ENCODE peak calls at places on chromosomes 7 and 10, in six cellular contexts. One of them, this sample, is unnamed.
A peak's percentile ranks its signal among the peaks of the same experiment; 100 is the strongest.

GRCh38 chr10:76305930-76306612 is 874.6 kb downstream of the LRMDA start:
- DNase-seq in activated CD4-positive, alpha-beta T cell treated with anti-CD3 and anti-CD28 coated beads, Interleukin-2, amount 10 ng/mL, durations not matched to agents 7 days and 5 days: no peak
- DNase-seq in activated naive CD8-positive, alpha-beta T cell treated with anti-CD3 and anti-CD28 coated beads, Interleukin-2, amount 50 U/mL, for 24 hours: no peak
- DNase-seq in RCC 7860: no peak
- DNase-seq in HT1080: no peak
- DNase-seq in GM23248: no peak
- DNase-seq in this sample: no peak

GRCh38 chr10:79266543-79267312 is 80.5 kb upstream of the PPIF start:
- DNase-seq in activated CD4-positive, alpha-beta T cell treated with anti-CD3 and anti-CD28 coated beads, Interleukin-2, amount 10 ng/mL, durations not matched to agents 7 days and 5 days: no peak
- DNase-seq in activated naive CD8-positive, alpha-beta T cell treated with anti-CD3 and anti-CD28 coated beads, Interleukin-2, amount 50 U/mL, for 24 hours: no peak
- DNase-seq in RCC 7860: peak; percentile 54
- DNase-seq in HT1080: peak; percentile 99
- DNase-seq in GM23248: peak; percentile 98
- DNase-seq in this sample: no peak

GRCh38 chr7:112596260-112596659 is 115.5 kb downstream of the LSMEM1 start:
- DNase-seq in activated CD4-positive, alpha-beta T cell treated with anti-CD3 and anti-CD28 coated beads, Interleukin-2, amount 10 ng/mL, durations not matched to agents 7 days and 5 days: no peak
- DNase-seq in activated naive CD8-positive, alpha-beta T cell treated with anti-CD3 and anti-CD28 coated beads, Interleukin-2, amount 50 U/mL, for 24 hours: no peak
- DNase-seq in RCC 7860: no peak
- DNase-seq in HT1080: peak; percentile 44
- DNase-seq in GM23248: peak; percentile 70
- DNase-seq in this sample: no peak

GRCh38 chr7:39946693-39947092 is 3.4 kb upstream of the CDK13 start:
- DNase-seq in activated CD4-positive, alpha-beta T cell treated with anti-CD3 and anti-CD28 coated beads, Interleukin-2, amount 10 ng/mL, durations not matched to agents 7 days and 5 days: no peak
- DNase-seq in activated naive CD8-positive, alpha-beta T cell treated with anti-CD3 and anti-CD28 coated beads, Interleukin-2, amount 50 U/mL, for 24 hours: no peak
- DNase-seq in RCC 7860: no peak
- DNase-seq in HT1080: no peak
- DNase-seq in GM23248: no peak
- DNase-seq in this sample: no peak

GRCh38 chr10:64396105-64396504 is 874.9 kb downstream of the REEP3 start:
- DNase-seq in activated CD4-positive, alpha-beta T cell treated with anti-CD3 and anti-CD28 coated beads, Interleukin-2, amount 10 ng/mL, durations not matched to agents 7 days and 5 days: no peak
- DNase-seq in activated naive CD8-positive, alpha-beta T cell treated with anti-CD3 and anti-CD28 coated beads, Interleukin-2, amount 50 U/mL, for 24 hours: no peak
- DNase-seq in RCC 7860: peak; percentile 16
- DNase-seq in HT1080: peak; percentile 27
- DNase-seq in GM23248: peak; percentile 28
- DNase-seq in this sample: no peak

GRCh38 chr7:138226001-138226476 is 149.8 kb downstream of the AKR1D1 start:
- DNase-seq in activated CD4-positive, alpha-beta T cell treated with anti-CD3 and anti-CD28 coated beads, Interleukin-2, amount 10 ng/mL, durations not matched to agents 7 days and 5 days: no peak
- DNase-seq in activated naive CD8-positive, alpha-beta T cell treated with anti-CD3 and anti-CD28 coated beads, Interleukin-2, amount 50 U/mL, for 24 hours: no peak
- DNase-seq in RCC 7860: peak; percentile 58
- DNase-seq in HT1080: peak; percentile 68
- DNase-seq in GM23248: peak; percentile 11
- DNase-seq in this sample: peak; percentile 38

GRCh38 chr7:159067870-159068787 is 76.5 kb downstream of the VIPR2 start:
- DNase-seq in activated CD4-positive, alpha-beta T cell treated with anti-CD3 and anti-CD28 coated beads, Interleukin-2, amount 10 ng/mL, durations not matched to agents 7 days and 5 days: no peak
- DNase-seq in activated naive CD8-positive, alpha-beta T cell treated with anti-CD3 and anti-CD28 coated beads, Interleukin-2, amount 50 U/mL, for 24 hours: peak; percentile 8
- DNase-seq in RCC 7860: no peak
- DNase-seq in HT1080: no peak
- DNase-seq in GM23248: no peak
- DNase-seq in this sample: no peak

GRCh38 chr10:43263551-43264323 is 3.1 kb downstream of the RASGEF1A start:
- DNase-seq in activated CD4-positive, alpha-beta T cell treated with anti-CD3 and anti-CD28 coated beads, Interleukin-2, amount 10 ng/mL, durations not matched to agents 7 days and 5 days: no peak
- DNase-seq in activated naive CD8-positive, alpha-beta T cell treated with anti-CD3 and anti-CD28 coated beads, Interleukin-2, amount 50 U/mL, for 24 hours: no peak
- DNase-seq in RCC 7860: no peak
- DNase-seq in HT1080: no peak
- DNase-seq in GM23248: peak; percentile 23
- DNase-seq in this sample: no peak

GRCh38 chr10:118900617-118901016 is 128.9 kb upstream of the NANOS1 start:
- DNase-seq in activated CD4-positive, alpha-beta T cell treated with anti-CD3 and anti-CD28 coated beads, Interleukin-2, amount 10 ng/mL, durations not matched to agents 7 days and 5 days: no peak
- DNase-seq in activated naive CD8-positive, alpha-beta T cell treated with anti-CD3 and anti-CD28 coated beads, Interleukin-2, amount 50 U/mL, for 24 hours: no peak
- DNase-seq in RCC 7860: no peak
- DNase-seq in HT1080: no peak
- DNase-seq in GM23248: no peak
- DNase-seq in this sample: no peak

GRCh38 chr10:1036341-1036791 is 10.7 kb upstream of the IDI2 start:
- DNase-seq in activated CD4-positive, alpha-beta T cell treated with anti-CD3 and anti-CD28 coated beads, Interleukin-2, amount 10 ng/mL, durations not matched to agents 7 days and 5 days: no peak
- DNase-seq in activated naive CD8-positive, alpha-beta T cell treated with anti-CD3 and anti-CD28 coated beads, Interleukin-2, amount 50 U/mL, for 24 hours: no peak
- DNase-seq in RCC 7860: peak; percentile 83
- DNase-seq in HT1080: peak; percentile 71
- DNase-seq in GM23248: peak; percentile 44
- DNase-seq in this sample: no peak

GRCh38 chr10:52229271-52229931 is 84.7 kb upstream of the DKK1 start:
- DNase-seq in activated CD4-positive, alpha-beta T cell treated with anti-CD3 and anti-CD28 coated beads, Interleukin-2, amount 10 ng/mL, durations not matched to agents 7 days and 5 days: no peak
- DNase-seq in activated naive CD8-positive, alpha-beta T cell treated with anti-CD3 and anti-CD28 coated beads, Interleukin-2, amount 50 U/mL, for 24 hours: no peak
- DNase-seq in RCC 7860: no peak
- DNase-seq in HT1080: peak; percentile 83
- DNase-seq in GM23248: peak; percentile 33
- DNase-seq in this sample: no peak

GRCh38 chr7:28658392-28658791 is 246.1 kb downstream of the CREB5 start:
- DNase-seq in activated CD4-positive, alpha-beta T cell treated with anti-CD3 and anti-CD28 coated beads, Interleukin-2, amount 10 ng/mL, durations not matched to agents 7 days and 5 days: no peak
- DNase-seq in activated naive CD8-positive, alpha-beta T cell treated with anti-CD3 and anti-CD28 coated beads, Interleukin-2, amount 50 U/mL, for 24 hours: no peak
- DNase-seq in RCC 7860: no peak
- DNase-seq in HT1080: no peak
- DNase-seq in GM23248: no peak
- DNase-seq in this sample: no peak

GRCh38 chr10:117860823-117861222 is 185.9 kb downstream of the RAB11FIP2 start:
- DNase-seq in activated CD4-positive, alpha-beta T cell treated with anti-CD3 and anti-CD28 coated beads, Interleukin-2, amount 10 ng/mL, durations not matched to agents 7 days and 5 days: no peak
- DNase-seq in activated naive CD8-positive, alpha-beta T cell treated with anti-CD3 and anti-CD28 coated beads, Interleukin-2, amount 50 U/mL, for 24 hours: no peak
- DNase-seq in RCC 7860: peak; percentile 17
- DNase-seq in HT1080: peak; percentile 7
- DNase-seq in GM23248: peak; percentile 47
- DNase-seq in this sample: peak; percentile 19

GRCh38 chr7:29569648-29570047 is 6.0 kb downstream of the PRR15 start:
- DNase-seq in activated CD4-positive, alpha-beta T cell treated with anti-CD3 and anti-CD28 coated beads, Interleukin-2, amount 10 ng/mL, durations not matched to agents 7 days and 5 days: no peak
- DNase-seq in activated naive CD8-positive, alpha-beta T cell treated with anti-CD3 and anti-CD28 coated beads, Interleukin-2, amount 50 U/mL, for 24 hours: no peak
- DNase-seq in RCC 7860: no peak
- DNase-seq in HT1080: no peak
- DNase-seq in GM23248: no peak
- DNase-seq in this sample: no peak

This sample was measured in erythroblast.